ENCODE peak calls at places on chromosomes 2 and 18, in six cellular contexts. I is hepatic stellate cell; S is amniotic stem cell; F is activated CD4-positive, alpha-beta T cell treated with anti-CD3 and anti-CD28 coated beads for 4 hours; O is T-cell; H is fibroblast of pulmonary artery. J is an unnamed sample.

GRCh38 chr2:86347401-86347800 is 10.0 kb upstream of the REEP1 start:
- DNase-seq in I (no peak), S (no peak), F (no peak), O (no peak), H (no peak), J (no peak)

GRCh38 chr2:64839844-64840243 is 149.4 kb upstream of the SLC1A4 start:
- DNase-seq in I (no peak), S (no peak), F (no peak), O (no peak), H (no peak), J (no peak)

GRCh38 chr2:46020416-46020815 is 276.8 kb upstream of the EPAS1 start:
- DNase-seq in I (no peak), S (no peak), F (no peak), O (no peak), H (no peak), J (no peak)

GRCh38 chr2:126513033-126513432 is 142.9 kb upstream of the GYPC start:
- DNase-seq in I (no peak), S (no peak), F (no peak), O (no peak), H (peak; percentile 28), J (no peak)

GRCh38 chr2:48356701-48357322 is 173.1 kb upstream of the STON1 start:
- DNase-seq in I (no peak), S (no peak), F (no peak), O (no peak), H (peak; percentile 78), J (peak; percentile 20)

GRCh38 chr18:7281579-7281978 is 50.7 kb downstream of the LRRC30 start:
- DNase-seq in I (no peak), S (no peak), F (no peak), O (no peak), H (no peak), J (no peak)

GRCh38 chr2:150674283-150674682 is 186.8 kb upstream of the RND3 start:
- DNase-seq in I (no peak), S (no peak), F (no peak), O (no peak), H (no peak), J (no peak)

GRCh38 chr2:101446869-101447268 is 28.0 kb downstream of the RFX8 start:
- DNase-seq in I (peak; percentile 30), S (no peak), F (no peak), O (no peak), H (peak; percentile 52), J (no peak)

GRCh38 chr18:79641722-79642497 is 37.7 kb upstream of the CTDP1 start:
- DNase-seq in I (no peak), S (no peak), F (no peak), O (no peak), H (no peak), J (no peak)

GRCh38 chr2:65612654-65613053 is 180.3 kb upstream of the SPRED2 start:
- DNase-seq in I (no peak), S (peak; percentile 14), F (no peak), O (no peak), H (no peak), J (no peak)

GRCh38 chr2:62501794-62502500 is 4.0 kb downstream of the TMEM17 start:
- DNase-seq in I (no peak), S (peak; percentile 8), F (no peak), O (no peak), H (peak; percentile 14), J (no peak)

GRCh38 chr2:52135235-52135634 is 1103.3 kb upstream of the NRXN1 start:
- DNase-seq in I (no peak), S (no peak), F (no peak), O (no peak), H (peak; percentile 45), J (no peak)

GRCh38 chr2:134177351-134177931 is 76.4 kb upstream of the MGAT5 start:
- DNase-seq in I (no peak), S (no peak), F (no peak), O (no peak), H (peak; percentile 11), J (no peak)

GRCh38 chr2:236873666-236874065 is 212.0 kb upstream of the COPS8 start:
- DNase-seq in I (no peak), S (no peak), F (no peak), O (no peak), H (no peak), J (no peak)

GRCh38 chr2:3443083-3443482 is 63.6 kb downstream of the TRAPPC12 start:
- DNase-seq in I (no peak), S (no peak), F (no peak), O (no peak), H (no peak), J (no peak)

GRCh38 chr2:74744731-74745505 is 89.0 kb upstream of the HK2 start:
- DNase-seq in I (no peak), S (no peak), F (no peak), O (no peak), H (no peak), J (no peak)

J was measured in stimulated activated naive CD4-positive, alpha-beta T cell treated with Interleukin-2 at 50 U/mL for 16 hours.